ENCODE peak calls at places on chromosomes 13 and 19, in five cellular contexts. K is IMR-90, Y is hepatocyte, M is Peyer's patch, H is kidney. O is an unnamed sample.

GRCh38 chr13:99605417-99606321 is 104.4 kb downstream of the TM9SF2 start:
- DNase-seq in K (no peak), Y (peak; percentile 73), M (peak; percentile 77), H (peak; percentile 80), O (peak; percentile 89)

GRCh38 chr19:17125052-17125727 is 49.6 kb downstream of the MYO9B start:
- DNase-seq in K (peak; percentile 34), Y (no peak), M (no peak), H (no peak), O (no peak)

GRCh38 chr19:15871570-15871969 is 26.3 kb downstream of the CYP4F2 start:
- DNase-seq in K (no peak), Y (no peak), M (no peak), H (no peak), O (peak; percentile 78)

GRCh38 chr13:106917673-106918652 is 350.0 kb upstream of the ARGLU1 start:
- DNase-seq in K (peak; percentile 61), Y (peak; percentile 89), M (peak; percentile 86), H (peak; percentile 89), O (peak; percentile 91)

GRCh38 chr13:43057653-43058317 is 34.4 kb downstream of the DNAJC15 start:
- DNase-seq in K (no peak), Y (no peak), M (no peak), H (no peak), O (no peak)

GRCh38 chr13:49099513-49099877 is 120.6 kb upstream of the MLNR start:
- DNase-seq in K (no peak), Y (no peak), M (no peak), H (no peak), O (no peak)

GRCh38 chr19:45815501-45816216 is 551 bp upstream of the RSPH6A start:
- DNase-seq in K (no peak), Y (peak; percentile 63), M (no peak), H (no peak), O (no peak)

GRCh38 chr19:46081928-46082727 is 41.3 kb upstream of the IGFL4 start:
- DNase-seq in K (peak; percentile 67), Y (peak; percentile 77), M (no peak), H (no peak), O (no peak)

GRCh38 chr13:63088226-63088625 is 1672.6 kb upstream of the PCDH20 start:
- DNase-seq in K (peak; percentile 59), Y (no peak), M (no peak), H (no peak), O (no peak)

GRCh38 chr19:43470288-43470687 is 4.9 kb upstream of the LYPD3 start:
- DNase-seq in K (peak; percentile 93), Y (no peak), M (no peak), H (peak; percentile 27), O (no peak)

GRCh38 chr13:32261567-32261966 is 53.6 kb downstream of the ZAR1L start:
- DNase-seq in K (peak; percentile 92), Y (peak; percentile 76), M (no peak), H (peak; percentile 63), O (no peak)

GRCh38 chr19:45361608-45362007 is 8.8 kb downstream of the ERCC2 start:
- DNase-seq in K (no peak), Y (no peak), M (no peak), H (peak; percentile 62), O (no peak)

GRCh38 chr13:34678154-34678553 is 263.9 kb upstream of the NBEA start:
- DNase-seq in K (no peak), Y (no peak), M (no peak), H (no peak), O (no peak)

GRCh38 chr13:106103779-106104178 is 431.7 kb downstream of the EFNB2 start:
- DNase-seq in K (no peak), Y (peak; percentile 61), M (no peak), H (no peak), O (no peak)

GRCh38 chr13:84050551-84050950 is 168.3 kb upstream of the SLITRK1 start:
- DNase-seq in K (no peak), Y (no peak), M (no peak), H (no peak), O (no peak)

GRCh38 chr19:53906211-53907192 is 2.6 kb upstream of the CACNG7 start:
- DNase-seq in K (no peak), Y (peak; percentile 56), M (peak; percentile 65), H (peak; percentile 75), O (peak; percentile 89)

GRCh38 chr13:42028113-42028799 is 20.2 kb upstream of the DGKH start:
- DNase-seq in K (no peak), Y (peak; percentile 64), M (peak; percentile 67), H (no peak), O (no peak)

GRCh38 chr19:12766051-12766521 is 9.3 kb downstream of the HOOK2 start:
- DNase-seq in K (peak; percentile 73), Y (peak; percentile 85), M (peak; percentile 87), H (peak; percentile 96), O (peak; percentile 93)

GRCh38 chr13:88429862-88430261 is 758.7 kb downstream of the SLITRK5 start:
- DNase-seq in K (no peak), Y (no peak), M (no peak), H (no peak), O (no peak)

GRCh38 chr19:42360787-42361544 is 29.1 kb downstream of the CNFN start:
- DNase-seq in K (no peak), Y (no peak), M (no peak), H (no peak), O (no peak)

GRCh38 chr19:43624933-43625332 is 5.5 kb upstream of the ZNF428 start:
- DNase-seq in K (peak; percentile 8), Y (no peak), M (peak; percentile 85), H (peak; percentile 82), O (peak; percentile 92)

GRCh38 chr19:3266792-3267469 is 42.5 kb downstream of the CELF5 start:
- DNase-seq in K (no peak), Y (no peak), M (no peak), H (no peak), O (no peak)

DNA sequence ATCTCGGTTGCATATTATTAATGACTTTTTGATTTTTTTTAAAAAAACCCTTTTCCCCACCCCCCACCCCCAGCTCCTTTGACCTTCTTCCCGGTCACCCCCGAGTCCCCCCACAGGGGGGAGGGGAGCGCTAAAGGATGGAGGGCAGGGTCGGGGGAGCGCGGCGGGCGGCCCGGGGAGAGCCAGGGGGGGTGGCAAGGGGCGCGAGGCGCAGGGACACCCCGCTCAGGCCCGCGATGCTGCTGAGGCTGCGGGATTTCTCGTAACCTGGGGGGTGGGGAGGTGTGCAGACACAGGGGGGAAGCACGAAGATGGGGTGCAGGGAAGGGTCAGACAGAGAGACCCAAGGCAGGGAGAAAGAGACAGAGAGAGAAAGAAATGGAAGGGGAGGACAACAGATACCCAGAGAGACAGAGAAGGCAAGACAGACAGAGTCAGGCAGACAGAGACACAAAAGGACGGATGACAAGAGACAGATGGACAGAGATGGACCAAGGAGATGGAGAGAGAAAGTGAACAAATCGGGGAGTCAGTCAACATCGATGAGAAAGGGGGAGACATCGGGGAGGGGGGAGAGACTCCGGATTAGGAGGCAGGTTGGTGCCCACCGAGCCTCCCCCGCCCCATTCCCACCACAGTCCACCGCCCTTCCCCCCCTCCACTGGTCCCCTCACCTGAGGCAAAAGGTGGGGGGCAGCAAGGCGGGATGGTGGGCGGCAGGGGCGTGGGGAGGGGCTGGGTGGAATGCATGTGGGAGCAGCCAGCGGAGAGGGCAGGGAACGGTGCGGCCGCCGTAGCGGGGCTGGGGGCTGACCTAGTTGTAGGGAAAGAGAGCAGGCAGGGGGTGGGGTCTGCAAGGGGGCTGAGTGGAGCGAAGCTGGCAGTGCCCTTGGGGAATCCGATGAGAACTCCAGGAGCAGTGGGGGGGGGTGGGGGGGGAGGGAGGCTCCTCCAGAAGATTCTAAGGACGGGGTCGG is 14.2 kb downstream of the KCNC3 start:
- DNase-seq in K (no peak), Y (no peak), M (peak; percentile 42), H (peak; percentile 64), O (no peak)
- H3K4me3 ChIP-seq in K (no peak overlapping the region), Y (no peak overlapping the region), M (no peak overlapping the region), H (no peak overlapping the region), O (no peak overlapping the region)

GRCh38 chr13:27211771-27212364 is 39.5 kb upstream of the RPL21 start:
- DNase-seq in K (peak; percentile 86), Y (no peak), M (no peak), H (peak; percentile 60), O (no peak)
- H3K4me1 ChIP-seq in K (peaks cover 3% of the 10 kb centered on the region), Y (no peaks in the 10 kb centered on the region), M (no peaks in the 10 kb centered on the region), H (no peaks in the 10 kb centered on the region), O (no peaks in the 10 kb centered on the region)

GRCh38 chr13:94478913-94479312 is 569 bp downstream of the DCT start:
- DNase-seq in K (no peak), Y (no peak), M (no peak), H (no peak), O (no peak)

GRCh38 chr13:94481966-94482365 is 2.5 kb upstream of the DCT start:
- DNase-seq in K (peak; percentile 66), Y (peak; percentile 66), M (no peak), H (no peak), O (no peak)

GRCh38 chr13:94479559-94480095 is at the start of gene DCT:
- DNase-seq in K (no peak), Y (no peak), M (no peak), H (no peak), O (no peak)

GRCh38 chr13:94480672-94481145 is 1.2 kb upstream of the DCT start:
- DNase-seq in K (peak; percentile 20), Y (peak; percentile 10), M (no peak), H (no peak), O (no peak)

GRCh38 chr13:94483970-94484369 is 4.5 kb upstream of the DCT start:
- DNase-seq in K (peak; percentile 17), Y (no peak), M (no peak), H (no peak), O (no peak)
- TF ChIP-seq CTCF in K (no peak), Y (no peak), M (no peak), H (no peak), O (no peak)

GRCh38 chr19:28731113-28731512 is 481.8 kb downstream of the UQCRFS1 start:
- DNase-seq in K (no peak), Y (no peak), M (no peak), H (no peak), O (no peak)

GRCh38 chr19:28727133-28727834 is 485.7 kb downstream of the UQCRFS1 start:
- DNase-seq in K (no peak), Y (no peak), M (no peak), H (peak; percentile 72), O (peak; percentile 53)

GRCh38 chr19:28727835-28728159 is 485.2 kb downstream of the UQCRFS1 start:
- DNase-seq in K (no peak), Y (no peak), M (no peak), H (no peak), O (no peak)

GRCh38 chr19:28731577-28731976 is 481.4 kb downstream of the UQCRFS1 start:
- DNase-seq in K (no peak), Y (no peak), M (no peak), H (no peak), O (no peak)

GRCh38 chr19:28726533-28726932 is 486.4 kb downstream of the UQCRFS1 start:
- DNase-seq in K (no peak), Y (no peak), M (no peak), H (no peak), O (no peak)
- H3K4me3 ChIP-seq in K (no peak overlapping the region), Y (no peak overlapping the region), M (no peak overlapping the region), H (no peak overlapping the region), O (no peak overlapping the region)

GRCh38 chr13:113187905-113188595 is 20.4 kb downstream of the PCID2 start:
- DNase-seq in K (peak; percentile 33), Y (no peak), M (no peak), H (no peak), O (no peak)
- H3K4me1 ChIP-seq in K (peaks cover 27% of the 10 kb centered on the region), Y (no peaks in the 10 kb centered on the region), M (no peaks in the 10 kb centered on the region), H (no peaks in the 10 kb centered on the region), O (peaks cover 29% of the 10 kb centered on the region)